ENCODE peak calls at places on chromosome 11, in five cellular contexts. One of them, this sample, is unnamed.

GRCh38 chr11:45654242-45654641 is 11.2 kb downstream of the CHST1 start:
- DNase-seq in GM12878: no peak
- DNase-seq in K562: no peak
- DNase-seq in HepG2: no peak
- DNase-seq in H1: no peak
- DNase-seq in this sample: no peak

GRCh38 chr11:17463795-17464194 is 12.8 kb downstream of the ABCC8 start:
- DNase-seq in H1: no peak
- DNase-seq in GM12878: no peak
- DNase-seq in K562: no peak
- DNase-seq in HepG2: no peak
- DNase-seq in this sample: no peak

GRCh38 chr11:66136752-66137123 is 66.7 kb downstream of the PACS1 start:
- DNase-seq in GM12878: no peak
- DNase-seq in H1: no peak
- DNase-seq in HepG2: peak; percentile 37
- DNase-seq in K562: no peak
- DNase-seq in this sample: no peak

GRCh38 chr11:18332302-18332701 is 9.9 kb downstream of the GTF2H1 start:
- DNase-seq in GM12878: no peak
- DNase-seq in HepG2: no peak
- DNase-seq in H1: peak; percentile 19
- DNase-seq in K562: no peak
- DNase-seq in this sample: no peak

GRCh38 chr11:58592760-58593472 is 14.1 kb downstream of the ZFP91 start:
- DNase-seq in GM12878: no peak
- DNase-seq in H1: no peak
- DNase-seq in K562: no peak
- DNase-seq in HepG2: no peak
- DNase-seq in this sample: no peak

GRCh38 chr11:3959015-3959917 is 103.8 kb downstream of the STIM1 start:
- DNase-seq in K562: peak; percentile 51
- DNase-seq in HepG2: peak; percentile 86
- DNase-seq in H1: no peak
- DNase-seq in GM12878: no peak
- DNase-seq in this sample: no peak

GRCh38 chr11:84887055-84887629 is 740.0 kb downstream of the DLG2 start:
- DNase-seq in HepG2: no peak
- DNase-seq in GM12878: no peak
- DNase-seq in K562: no peak
- DNase-seq in H1: no peak
- DNase-seq in this sample: no peak

GRCh38 chr11:12198261-12198925 is 88.0 kb downstream of the MICAL2 start:
- DNase-seq in K562: no peak
- DNase-seq in H1: no peak
- DNase-seq in HepG2: no peak
- DNase-seq in GM12878: no peak
- DNase-seq in this sample: no peak

GRCh38 chr11:130644187-130644586 is 195.7 kb downstream of the ADAMTS15 start:
- DNase-seq in H1: peak; percentile 29
- DNase-seq in GM12878: no peak
- DNase-seq in K562: no peak
- DNase-seq in HepG2: no peak
- DNase-seq in this sample: no peak

GRCh38 chr11:35407041-35407440 is 12.3 kb downstream of the SLC1A2 start:
- DNase-seq in GM12878: no peak
- DNase-seq in H1: no peak
- DNase-seq in K562: no peak
- DNase-seq in HepG2: no peak
- DNase-seq in this sample: no peak
- TF ChIP-seq SP1 in GM12878: no peak
- TF ChIP-seq SP1 in H1: no peak
- TF ChIP-seq SP1 in K562: no peak
- TF ChIP-seq SP1 in HepG2: no peak
- TF ChIP-seq SP1 in this sample: no peak

DNA sequence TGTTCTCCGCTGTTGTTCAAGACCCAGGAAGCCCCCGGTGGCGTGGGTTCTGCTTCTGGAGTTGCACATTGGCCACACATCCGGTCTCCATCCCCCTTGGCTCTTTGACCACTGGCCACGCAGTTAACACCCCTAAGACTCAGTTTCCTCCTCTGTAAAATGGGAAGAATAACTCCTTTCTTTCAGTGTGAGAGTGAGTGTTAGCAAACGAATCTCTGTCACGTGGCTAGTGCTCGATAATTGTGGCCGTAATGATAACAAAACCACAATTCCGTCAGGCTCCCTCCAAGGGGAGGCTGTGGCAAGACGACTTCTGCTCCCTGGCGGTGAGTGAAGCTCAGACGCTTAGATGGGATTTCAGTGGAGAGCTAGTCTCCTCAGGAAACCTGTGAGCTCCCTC is 315.2 kb upstream of the B3GAT1 start:
- DNase-seq in K562: peak; percentile 44
- DNase-seq in HepG2: no peak
- DNase-seq in GM12878: no peak
- DNase-seq in H1: no peak
- DNase-seq in this sample: peak; percentile 10
- H3K9me3 ChIP-seq in K562: no peaks in the 10 kb centered on the region
- H3K9me3 ChIP-seq in HepG2: no peaks in the 10 kb centered on the region
- H3K9me3 ChIP-seq in GM12878: no peaks in the 10 kb centered on the region
- H3K9me3 ChIP-seq in H1: no peaks in the 10 kb centered on the region
- H3K9me3 ChIP-seq in this sample: no peaks in the 10 kb centered on the region

GRCh38 chr11:24226606-24227005 is 270.2 kb upstream of the LUZP2 start:
- DNase-seq in K562: no peak
- DNase-seq in H1: no peak
- DNase-seq in HepG2: peak; percentile 4
- DNase-seq in GM12878: no peak
- DNase-seq in this sample: no peak
- TF ChIP-seq SP1 in K562: no peak
- TF ChIP-seq SP1 in H1: no peak
- TF ChIP-seq SP1 in HepG2: no peak
- TF ChIP-seq SP1 in GM12878: no peak
- TF ChIP-seq SP1 in this sample: no peak

DNA sequence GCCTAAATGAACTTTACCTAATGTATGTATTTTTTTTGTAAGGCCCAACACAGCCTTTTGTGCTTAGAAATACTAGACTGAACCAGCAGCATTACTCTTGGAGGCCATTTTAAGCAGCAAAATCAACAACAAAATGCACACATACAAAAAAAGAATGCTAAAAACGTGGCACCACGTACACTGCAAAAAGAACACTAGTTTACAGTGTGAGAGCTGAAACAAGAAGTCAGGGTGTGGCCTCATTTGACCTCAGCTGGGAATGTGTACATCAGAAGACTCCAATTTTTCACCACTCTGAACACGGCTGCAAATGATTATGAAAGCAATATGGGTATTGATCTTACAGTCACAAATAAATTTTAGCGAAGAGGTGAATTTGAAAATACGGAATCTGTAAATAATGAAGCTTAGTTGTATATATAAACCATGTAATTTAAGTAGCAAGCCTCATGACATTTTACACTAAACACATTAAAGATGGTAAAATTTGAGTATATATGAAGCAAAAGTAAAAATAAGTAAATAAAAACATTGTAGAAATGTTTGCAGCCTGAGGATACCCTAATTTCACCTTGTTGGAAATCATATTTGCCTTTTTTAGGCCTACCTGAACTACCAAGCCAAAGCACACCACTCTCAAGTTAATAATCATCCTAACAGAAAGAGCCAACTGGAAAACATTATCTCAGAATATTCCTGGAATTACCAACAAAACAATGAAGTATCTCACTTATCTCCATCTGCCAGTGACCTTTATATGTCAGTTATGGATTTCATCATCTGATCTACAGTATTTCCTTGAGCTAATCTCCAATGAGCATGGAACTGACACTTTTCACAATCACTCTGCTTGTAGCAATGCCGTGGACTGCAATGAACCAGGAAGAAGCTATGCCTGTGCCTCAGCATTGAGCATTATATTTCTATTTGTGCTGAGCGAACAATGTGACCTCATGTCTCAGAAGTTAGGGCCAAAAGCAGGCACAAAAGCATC is 319.5 kb upstream of the FAT3 start:
- DNase-seq in H1: no peak
- DNase-seq in HepG2: no peak
- DNase-seq in GM12878: no peak
- DNase-seq in K562: peak; percentile 54
- DNase-seq in this sample: no peak
- H3K9me3 ChIP-seq in H1: peaks cover 3% of the 10 kb centered on the region
- H3K9me3 ChIP-seq in HepG2: no peaks in the 10 kb centered on the region
- H3K9me3 ChIP-seq in GM12878: no peaks in the 10 kb centered on the region
- H3K9me3 ChIP-seq in K562: peaks cover 4% of the 10 kb centered on the region
- H3K9me3 ChIP-seq in this sample: no peaks in the 10 kb centered on the region

GRCh38 chr11:15942936-15943335 is 413.4 kb downstream of the SOX6 start:
- DNase-seq in H1: no peak
- DNase-seq in GM12878: no peak
- DNase-seq in HepG2: no peak
- DNase-seq in K562: no peak
- DNase-seq in this sample: no peak

GRCh38 chr11:15944460-15944859 is 411.9 kb downstream of the SOX6 start:
- DNase-seq in GM12878: no peak
- DNase-seq in H1: no peak
- DNase-seq in K562: no peak
- DNase-seq in HepG2: no peak
- DNase-seq in this sample: no peak

GRCh38 chr11:15943418-15944197 is 412.7 kb downstream of the SOX6 start:
- DNase-seq in GM12878: no peak
- DNase-seq in HepG2: no peak
- DNase-seq in H1: no peak
- DNase-seq in K562: no peak
- DNase-seq in this sample: no peak

GRCh38 chr11:15945726-15946125 is 410.6 kb downstream of the SOX6 start:
- DNase-seq in HepG2: no peak
- DNase-seq in H1: no peak
- DNase-seq in K562: no peak
- DNase-seq in GM12878: no peak
- DNase-seq in this sample: no peak

DNA sequence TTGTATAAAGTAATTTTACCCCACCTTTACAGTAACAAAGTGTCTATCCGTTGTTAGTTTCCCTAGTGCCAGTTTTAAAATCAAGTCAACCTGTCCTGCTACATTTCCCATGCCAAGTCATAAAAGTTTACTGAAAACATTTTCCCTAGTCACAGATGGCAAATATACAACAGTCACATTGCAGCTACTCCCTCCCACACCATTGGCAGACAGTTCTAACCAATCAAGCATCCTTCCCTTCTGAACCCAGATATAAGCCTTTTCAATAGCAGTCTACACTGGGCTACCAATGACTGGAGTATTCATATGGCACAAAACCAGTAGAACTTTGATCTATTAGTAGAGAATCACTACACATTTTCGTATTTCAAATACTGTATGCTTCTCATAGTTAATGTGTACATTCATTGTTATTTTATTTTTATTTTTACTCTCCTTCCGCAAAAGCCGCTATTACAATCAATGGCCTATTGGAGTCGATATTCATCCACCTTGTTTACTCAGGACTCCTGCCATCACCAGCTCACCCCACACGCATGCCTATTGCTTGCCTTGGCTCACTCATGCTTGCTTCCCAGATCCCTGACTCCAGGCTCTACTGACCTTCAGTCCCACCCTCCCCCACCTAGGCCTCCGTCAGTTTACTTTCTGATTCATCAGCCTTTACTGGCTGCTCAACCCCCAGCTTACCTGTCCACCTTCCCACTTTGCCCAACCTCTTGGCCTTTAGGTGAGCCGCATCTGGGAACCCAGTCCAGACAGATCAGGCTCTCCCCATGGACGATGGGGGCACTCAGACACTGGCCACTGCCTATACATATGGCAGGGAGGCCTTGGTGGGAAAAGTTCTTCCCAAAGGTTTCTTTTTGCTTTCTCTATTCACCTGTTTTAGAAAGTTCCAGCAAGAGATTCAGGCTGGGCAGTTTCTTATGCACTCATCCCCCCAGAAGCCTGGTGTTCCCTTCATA is 408.4 kb downstream of the SOX6 start:
- DNase-seq in HepG2: peak; percentile 41
- DNase-seq in GM12878: no peak
- DNase-seq in H1: no peak
- DNase-seq in K562: no peak
- DNase-seq in this sample: no peak
- TF ChIP-seq SP1 in HepG2: no peak
- TF ChIP-seq SP1 in GM12878: no peak
- TF ChIP-seq SP1 in H1: no peak
- TF ChIP-seq SP1 in K562: no peak
- TF ChIP-seq SP1 in this sample: no peak

GRCh38 chr11:60164550-60165075 is 18.3 kb downstream of the MS4A6A start:
- DNase-seq in HepG2: no peak
- DNase-seq in GM12878: no peak
- DNase-seq in K562: no peak
- DNase-seq in H1: no peak
- DNase-seq in this sample: no peak

GRCh38 chr11:60165946-60166345 is 16.9 kb downstream of the MS4A6A start:
- DNase-seq in HepG2: no peak
- DNase-seq in GM12878: no peak
- DNase-seq in K562: no peak
- DNase-seq in H1: no peak
- DNase-seq in this sample: no peak

GRCh38 chr11:60168306-60168705 is 14.6 kb downstream of the MS4A6A start:
- DNase-seq in H1: no peak
- DNase-seq in K562: no peak
- DNase-seq in HepG2: no peak
- DNase-seq in GM12878: no peak
- DNase-seq in this sample: no peak

GRCh38 chr11:60161766-60162165 is 21.1 kb downstream of the MS4A6A start:
- DNase-seq in H1: no peak
- DNase-seq in K562: no peak
- DNase-seq in GM12878: no peak
- DNase-seq in HepG2: no peak
- DNase-seq in this sample: no peak

GRCh38 chr11:60165538-60165937 is 17.3 kb downstream of the MS4A6A start:
- DNase-seq in HepG2: no peak
- DNase-seq in GM12878: no peak
- DNase-seq in H1: no peak
- DNase-seq in K562: no peak
- DNase-seq in this sample: no peak
- H3K9me3 ChIP-seq in HepG2: no peaks in the 10 kb centered on the region
- H3K9me3 ChIP-seq in GM12878: peaks cover 8% of the 10 kb centered on the region
- H3K9me3 ChIP-seq in H1: peaks cover 24% of the 10 kb centered on the region
- H3K9me3 ChIP-seq in K562: peaks cover 12% of the 10 kb centered on the region
- H3K9me3 ChIP-seq in this sample: no peaks in the 10 kb centered on the region

GRCh38 chr11:117204283-117205080 is 5.3 kb downstream of the TAGLN start:
- DNase-seq in K562: no peak
- DNase-seq in HepG2: no peak
- DNase-seq in GM12878: no peak
- DNase-seq in H1: no peak
- DNase-seq in this sample: no peak
- TF ChIP-seq SP1 in K562: no peak
- TF ChIP-seq SP1 in HepG2: no peak
- TF ChIP-seq SP1 in GM12878: no peak
- TF ChIP-seq SP1 in H1: no peak
- TF ChIP-seq SP1 in this sample: no peak

This sample was measured in HCT116.